ENCODE peak calls at places on chromosomes 11 and 22, in seven cellular contexts. N, Q, L, T, A, E and H are unnamed samples. For H3K4me1, the result is how much of the 10 kb centered on the place peaks cover.

GRCh38 chr11:44150395-44150794 is 54.9 kb downstream of the EXT2 start:
- DNase-seq in T (no peak), L (no peak), Q (no peak), E (no peak), A (no peak), N (no peak), H (no peak)

GRCh38 chr11:65857500-65858353 is at the start of gene CFL1:
- DNase-seq in T (peak), A (peak), Q (peak), E (peak), N (peak), L (peak), H (peak)

GRCh38 chr11:131637469-131638175 is 267.2 kb downstream of the NTM start:
- DNase-seq in T (no peak), N (no peak), A (no peak), L (no peak), Q (no peak), E (no peak), H (no peak)

GRCh38 chr11:130470832-130471706 is 22.6 kb downstream of the ADAMTS15 start:
- DNase-seq in E (no peak), T (no peak), N (no peak), Q (no peak), L (no peak), A (no peak), H (no peak)

GRCh38 chr22:30453731-30454510 is 17.9 kb downstream of the SEC14L3 start:
- DNase-seq in A (no peak), T (no peak), Q (peak), L (peak), E (no peak), N (no peak), H (no peak)

GRCh38 chr11:73463359-73463758 is 87.2 kb downstream of the RELT start:
- DNase-seq in L (no peak), N (no peak), E (no peak), Q (no peak), A (no peak), T (no peak), H (no peak)

GRCh38 chr22:47515384-47516125 is 753.1 kb downstream of the TBC1D22A start:
- DNase-seq in N (no peak), E (no peak), A (no peak), Q (no peak), T (no peak), L (no peak), H (no peak)

GRCh38 chr22:45312415-45312814 is 2.7 kb downstream of the FAM118A start:
- DNase-seq in E (no peak), Q (no peak), A (no peak), T (no peak), N (no peak), L (no peak), H (no peak)

GRCh38 chr11:73147771-73148681 is 5.9 kb upstream of the FCHSD2 start:
- DNase-seq in N (no peak), Q (peak), E (no peak), L (peak), A (no peak), T (no peak), H (no peak)

GRCh38 chr11:17077240-17077519 is 287 bp downstream of the RPS13 start:
- DNase-seq in Q (no peak), T (no peak), E (peak), L (no peak), A (no peak), N (no peak), H (no peak)

GRCh38 chr22:28181332-28181731 is 262.3 kb upstream of the PITPNB start:
- DNase-seq in N (peak), T (no peak), Q (no peak), A (no peak), E (no peak), L (no peak), H (no peak)

GRCh38 chr11:36467913-36468312 is 42.2 kb downstream of the TRAF6 start:
- DNase-seq in N (peak), A (no peak), L (no peak), Q (no peak), E (no peak), T (no peak), H (no peak)

GRCh38 chr11:118565062-118565461 is 669 bp downstream of the IFT46 start:
- DNase-seq in N (peak), A (peak), E (no peak), L (no peak), T (no peak), Q (no peak), H (peak)

GRCh38 chr11:61138940-61139339 is 22.3 kb downstream of the VPS37C start:
- DNase-seq in Q (no peak), L (no peak), N (no peak), T (no peak), E (no peak), A (no peak), H (no peak)

GRCh38 chr11:69934861-69935494 is 115.8 kb upstream of the FGF3 start:
- DNase-seq in A (no peak), L (no peak), N (no peak), T (peak), Q (peak), E (peak), H (no peak)

GRCh38 chr11:71184421-71185210 is 67.8 kb downstream of the SHANK2 start:
- DNase-seq in T (no peak), A (no peak), E (no peak), N (no peak), L (no peak), Q (no peak), H (no peak)

GRCh38 chr11:64305691-64306562 is 603 bp downstream of the ESRRA start:
- DNase-seq in N (peak), A (peak), Q (peak), E (peak), L (peak), T (peak), H (peak)

GRCh38 chr11:119529063-119529845 is 106.3 kb upstream of the THY1 start:
- DNase-seq in N (no peak), E (no peak), L (no peak), Q (peak), T (no peak), A (no peak), H (no peak)

GRCh38 chr11:83649468-83649915 is 363.3 kb upstream of the CCDC90B start:
- DNase-seq in T (no peak), A (no peak), Q (no peak), L (no peak), N (no peak), E (no peak), H (no peak)

GRCh38 chr11:63613517-63614135 is 607 bp downstream of the PLAAT3 start:
- DNase-seq in N (no peak), Q (peak), L (peak), E (peak), T (no peak), A (peak), H (peak)

GRCh38 chr11:58968251-58968711 is 29.0 kb downstream of the GLYATL1 start:
- DNase-seq in T (no peak), N (peak), E (no peak), L (peak), A (no peak), Q (no peak), H (no peak)

GRCh38 chr11:115990004-115990447 is 485.8 kb upstream of the CADM1 start:
- DNase-seq in N (no peak), E (no peak), T (no peak), L (no peak), A (no peak), Q (peak), H (no peak)

GRCh38 chr11:1870721-1871466 is 18.0 kb downstream of the LSP1 start:
- DNase-seq in T (no peak), Q (peak), A (no peak), L (peak), N (no peak), E (no peak), H (no peak)

GRCh38 chr11:124943242-124943641 is 7.4 kb upstream of the HEPACAM start:
- DNase-seq in L (no peak), E (no peak), T (no peak), A (no peak), N (no peak), Q (no peak), H (no peak)

GRCh38 chr11:70400643-70401042 is 2.3 kb downstream of the CTTN start:
- DNase-seq in T (no peak), E (no peak), A (no peak), L (no peak), N (no peak), Q (no peak), H (no peak)

GRCh38 chr11:83661491-83662350 is 375.6 kb upstream of the CCDC90B start:
- DNase-seq in Q (no peak), A (no peak), T (no peak), N (no peak), E (no peak), L (no peak), H (no peak)

GRCh38 chr11:1152316-1153104 is 5.2 kb upstream of the MUC5AC start:
- DNase-seq in A (no peak), N (no peak), L (no peak), E (peak), T (no peak), Q (no peak), H (no peak)

GRCh38 chr11:27317751-27318150 is 45.3 kb downstream of the CCDC34 start:
- DNase-seq in E (peak), A (no peak), L (no peak), Q (peak), T (peak), N (no peak), H (no peak)

GRCh38 chr11:100003985-100004384 is 683.1 kb upstream of the ARHGAP42 start:
- DNase-seq in E (no peak), N (no peak), T (no peak), L (peak), Q (no peak), A (no peak), H (no peak)

GRCh38 chr11:1778141-1778911 is 14.6 kb upstream of the CTSD start:
- DNase-seq in N (no peak), A (no peak), L (no peak), Q (no peak), E (no peak), T (no peak), H (no peak)

GRCh38 chr22:39871008-39871798 is 22.4 kb downstream of the ENTHD1 start:
- DNase-seq in N (no peak), A (no peak), L (no peak), E (no peak), Q (no peak), T (no peak), H (no peak)

DNA sequence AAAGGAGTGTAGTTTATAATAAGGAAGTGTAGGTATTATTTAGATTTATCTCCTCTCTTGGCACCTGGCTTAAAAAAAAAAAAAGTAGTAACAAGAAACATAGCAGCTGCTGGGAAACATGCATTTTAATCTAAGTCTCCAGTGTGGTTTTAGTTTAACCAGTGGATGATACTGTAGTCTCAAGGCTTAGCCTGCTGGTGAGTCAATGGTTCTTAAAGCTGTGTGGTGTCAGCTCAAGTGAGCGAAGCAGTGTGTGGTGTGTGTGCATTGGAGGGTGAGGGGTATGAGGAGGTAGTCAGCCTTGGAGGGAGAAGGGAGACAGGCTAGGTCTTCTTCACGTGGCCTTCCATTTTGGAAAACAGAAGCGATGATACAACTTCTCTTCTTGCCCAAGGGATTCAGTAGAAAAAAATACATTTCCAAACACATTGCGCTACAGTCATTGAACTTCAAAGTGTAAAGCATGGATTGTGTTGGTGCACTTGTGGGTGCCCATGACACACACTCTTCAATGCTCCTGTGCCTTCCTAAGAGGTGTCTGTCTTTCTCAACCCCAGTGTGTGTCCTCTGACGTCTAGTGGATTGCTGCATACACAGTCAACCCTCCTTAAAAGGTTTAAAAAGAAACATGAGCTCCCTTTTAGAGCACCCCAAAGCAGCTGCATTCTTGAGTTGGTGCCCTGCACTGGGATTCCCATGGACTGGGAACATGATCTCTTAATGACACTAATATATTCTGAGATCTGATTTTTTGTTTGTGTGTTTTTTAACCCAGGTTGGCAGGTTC is 40.1 kb downstream of the ZBTB16 start:
- DNase-seq in E (no peak), L (peak), T (no peak), A (no peak), N (no peak), Q (no peak), H (no peak)
- H3K4me1 ChIP-seq in E (under half), L (half or more), T (under half), A (under half), N (under half), Q (half or more), H (under half)

GRCh38 chr11:75814686-75815344 is at the start of gene UVRAG:
- DNase-seq in A (peak), Q (peak), T (peak), E (peak), L (peak), N (peak), H (peak)
- TF ChIP-seq POLR2A in A (peak), Q (peak), T (peak), E (peak), L (peak), N (peak), H (peak)

GRCh38 chr22:26671317-26672059 is 14.1 kb downstream of the MIAT start:
- DNase-seq in Q (peak), E (no peak), T (no peak), L (peak), N (peak), A (peak), H (peak)

GRCh38 chr22:26672060-26672471 is 14.7 kb downstream of the MIAT start:
- DNase-seq in N (no peak), Q (no peak), A (no peak), T (no peak), E (no peak), L (no peak), H (no peak)

GRCh38 chr22:26674211-26675190 is 17.1 kb downstream of the MIAT start:
- DNase-seq in E (no peak), Q (no peak), N (no peak), L (no peak), A (no peak), T (no peak), H (no peak)

GRCh38 chr22:26673485-26673884 is 16.1 kb downstream of the MIAT start:
- DNase-seq in E (no peak), Q (no peak), N (no peak), A (no peak), L (no peak), T (no peak), H (no peak)

DNA sequence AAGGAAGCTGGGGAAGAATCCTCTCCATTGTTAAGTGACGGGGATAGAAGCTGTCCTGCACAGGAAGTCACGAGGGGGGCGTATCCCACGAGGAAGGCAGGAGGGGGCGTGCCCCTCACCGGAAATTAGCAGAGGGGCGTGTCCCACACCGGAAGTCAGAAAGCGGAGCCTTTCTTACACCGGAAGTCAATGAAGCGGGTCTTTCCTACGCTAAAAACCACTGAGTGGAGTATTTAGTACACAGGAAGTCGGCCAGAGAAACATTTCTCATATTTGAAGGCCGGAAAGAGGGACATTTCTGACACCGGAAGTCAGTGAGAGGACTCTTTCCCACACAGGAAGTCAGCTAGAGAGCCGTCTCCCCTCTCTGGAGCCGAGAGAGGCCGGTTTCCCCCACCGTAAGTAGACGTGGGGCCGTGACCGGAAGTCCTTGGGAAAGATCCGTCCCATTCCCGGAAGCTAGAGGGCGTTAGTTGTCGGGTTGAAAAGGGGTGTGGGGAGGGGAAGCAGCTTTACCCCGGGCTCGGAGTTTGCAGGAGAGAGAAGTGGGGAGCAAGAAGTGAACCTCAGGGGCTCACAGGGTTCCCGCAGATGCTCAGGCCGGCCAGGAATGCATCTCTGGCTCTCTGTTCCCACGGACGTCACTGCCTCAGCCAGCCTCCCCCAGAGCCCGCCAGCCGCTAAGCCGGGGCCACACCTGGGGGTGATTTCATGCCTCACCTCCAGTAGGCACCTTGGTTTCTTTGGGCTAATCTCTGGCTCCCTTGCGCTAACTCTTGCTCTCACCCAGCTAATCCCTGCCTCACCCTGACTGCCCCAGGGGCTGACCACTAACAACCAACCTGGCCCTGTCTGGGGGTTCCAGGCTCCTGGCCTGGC is 15.4 kb downstream of the MIAT start:
- DNase-seq in N (peak), T (peak), L (peak), A (peak), E (peak), Q (peak), H (peak)
- H3K4me1 ChIP-seq in N (under half), T (under half), L (under half), A (under half), E (under half), Q (under half), H (under half)

GRCh38 chr11:47163898-47164297 is 12.8 kb downstream of the ARFGAP2 start:
- DNase-seq in L (no peak), E (no peak), N (no peak), A (no peak), Q (no peak), T (no peak), H (no peak)
- TF ChIP-seq POLR2A in L (no peak), E (no peak), N (no peak), A (no peak), Q (no peak), T (no peak), H (no peak)

GRCh38 chr11:30457045-30457444 is 129.1 kb downstream of the MPPED2 start:
- DNase-seq in E (no peak), L (peak), Q (no peak), T (no peak), A (no peak), N (no peak), H (no peak)
- H3K4me1 ChIP-seq in E (under half), L (under half), Q (under half), T (under half), A (under half), N (under half), H (under half)

GRCh38 chr11:45997599-45997998 is 75.1 kb downstream of the LARGE2 start:
- DNase-seq in E (no peak), N (no peak), T (no peak), Q (no peak), L (peak), A (no peak), H (no peak)

GRCh38 chr11:45993438-45994064 is 71.1 kb downstream of the LARGE2 start:
- DNase-seq in T (no peak), N (no peak), A (peak), Q (peak), L (peak), E (no peak), H (peak)

GRCh38 chr11:45994421-45995341 is 72.2 kb downstream of the LARGE2 start:
- DNase-seq in T (no peak), E (no peak), A (no peak), Q (peak), N (no peak), L (no peak), H (no peak)

GRCh38 chr11:45995342-45995734 is 72.9 kb downstream of the LARGE2 start:
- DNase-seq in L (no peak), E (no peak), N (no peak), Q (no peak), A (no peak), T (no peak), H (no peak)
- TF ChIP-seq POLR2A in L (no peak), E (no peak), N (no peak), Q (no peak), A (no peak), T (no peak), H (no peak)